ENCODE peak calls at places on chromosomes 11 and 22, in four cellular contexts. W, C, J and G are unnamed samples.

GRCh38 chr22:36764060-36764459 is 11.9 kb downstream of the IFT27 start:
- DNase-seq in C (no peak), J (no peak), W (no peak), G (no peak)

GRCh38 chr11:113412675-113413074 is 25.1 kb downstream of the ANKK1 start:
- DNase-seq in J (no peak), C (no peak), W (no peak), G (no peak)

GRCh38 chr11:93249437-93250210 is 51.8 kb upstream of the SLC36A4 start:
- DNase-seq in J (no peak), W (no peak), C (no peak), G (no peak)

GRCh38 chr11:69760319-69760718 is 14.8 kb downstream of the FGF4 start:
- DNase-seq in W (no peak), J (no peak), C (no peak), G (no peak)

GRCh38 chr11:101840720-101841119 is 74.1 kb upstream of the CEP126 start:
- DNase-seq in J (no peak), C (no peak), W (no peak), G (no peak)

GRCh38 chr22:21775061-21775460 is 39.5 kb upstream of the YPEL1 start:
- DNase-seq in J (no peak), C (no peak), W (no peak), G (peak)

GRCh38 chr11:17747131-17747955 is 12.8 kb downstream of the KCNC1 start:
- DNase-seq in J (no peak), C (no peak), W (no peak), G (peak)

GRCh38 chr11:17972987-17973386 is 39.9 kb downstream of the SERGEF start:
- DNase-seq in C (peak), J (peak), W (peak), G (peak)

GRCh38 chr11:132744771-132745170 is 787.5 kb downstream of the OPCML start:
- DNase-seq in W (no peak), C (no peak), J (no peak), G (no peak)

GRCh38 chr11:88484873-88485621 is 147.5 kb upstream of the CTSC start:
- DNase-seq in W (peak), C (no peak), J (no peak), G (peak)

GRCh38 chr11:78190871-78191538 is 2.3 kb downstream of the USP35 start:
- DNase-seq in W (no peak), C (no peak), J (no peak), G (no peak)

GRCh38 chr11:44949160-44950035 is 1.3 kb downstream of the TP53I11 start:
- DNase-seq in W (peak), C (no peak), J (no peak), G (no peak)

GRCh38 chr11:103995896-103996295 is 40.5 kb upstream of the DDI1 start:
- DNase-seq in W (no peak), C (no peak), J (no peak), G (no peak)

GRCh38 chr11:114284914-114285313 is 11.3 kb upstream of the NNMT start:
- DNase-seq in J (no peak), C (no peak), W (no peak), G (no peak)

GRCh38 chr11:911031-911889 is 650 bp upstream of the CHID1 start:
- DNase-seq in W (peak), C (no peak), J (no peak), G (no peak)

GRCh38 chr22:42069801-42070516 is 653 bp downstream of the NAGA start:
- DNase-seq in J (no peak), W (peak), C (no peak), G (peak)

GRCh38 chr22:32723632-32724031 is 77.9 kb upstream of the TIMP3 start:
- DNase-seq in C (no peak), W (no peak), J (no peak), G (no peak)

GRCh38 chr11:64854534-64855502 is 10.4 kb upstream of the CDC42BPG start:
- DNase-seq in C (no peak), J (no peak), W (no peak), G (no peak)

GRCh38 chr11:30697032-30697431 is 110.9 kb upstream of the MPPED2 start:
- DNase-seq in W (no peak), J (no peak), C (no peak), G (no peak)

GRCh38 chr22:36873614-36874308 is 13.0 kb downstream of the NCF4 start:
- DNase-seq in J (no peak), W (no peak), C (no peak), G (no peak)

GRCh38 chr11:11580831-11581492 is 40.8 kb downstream of the GALNT18 start:
- DNase-seq in W (peak), J (no peak), C (peak), G (peak)

GRCh38 chr11:12599408-12600143 is 74.6 kb upstream of the TEAD1 start:
- DNase-seq in J (no peak), C (no peak), W (peak), G (peak)

GRCh38 chr11:119501777-119502405 is 78.9 kb upstream of the THY1 start:
- DNase-seq in C (no peak), J (no peak), W (peak), G (no peak)

GRCh38 chr22:36765131-36765942 is 10.6 kb downstream of the IFT27 start:
- DNase-seq in J (no peak), W (no peak), C (no peak), G (no peak)

GRCh38 chr11:10612217-10612862 is 43.9 kb upstream of the LYVE1 start:
- DNase-seq in W (no peak), J (no peak), C (no peak), G (no peak)